ENCODE peak calls at places on chromosomes 1 and 21, in ten cellular contexts. L is sigmoid colon, W is GM12878, J is suprapubic skin, X is HCT116, I is GM23338, H is GM12892, V is breast epithelium, G is stomach, Y is transverse colon. F is an unnamed sample.

GRCh38 chr1:71668059-71668458 is 587.2 kb upstream of the ZRANB2 start:
- DNase-seq in L (no peak), W (no peak), J (no peak), X (no peak), I (no peak), H (no peak), V (no peak), G (no peak), Y (no peak), F (no peak)

GRCh38 chr1:155015527-155016230 is 13.1 kb downstream of the ZBTB7B start:
- DNase-seq in L (peak), W (no peak), J (no peak), X (no peak), I (no peak), H (no peak), V (no peak), G (no peak), Y (no peak), F (no peak)

GRCh38 chr1:164562947-164563346 is 4.0 kb downstream of the PBX1 start:
- DNase-seq in L (no peak), W (no peak), J (no peak), X (no peak), I (no peak), H (no peak), V (no peak), G (no peak), Y (no peak), F (no peak)

GRCh38 chr1:97630968-97631367 is 289.9 kb downstream of the DPYD start:
- DNase-seq in L (no peak), W (no peak), J (no peak), X (no peak), I (no peak), H (no peak), V (no peak), G (no peak), Y (no peak), F (no peak)

GRCh38 chr1:230288641-230289349 is 137.3 kb downstream of the PGBD5 start:
- DNase-seq in L (peak), W (no peak), J (peak), X (no peak), I (no peak), H (no peak), V (no peak), G (no peak), Y (no peak), F (peak)

GRCh38 chr21:16522512-16522911 is 792.7 kb downstream of the USP25 start:
- DNase-seq in L (no peak), W (no peak), J (no peak), X (no peak), I (no peak), H (no peak), V (no peak), G (no peak), Y (no peak), F (no peak)

GRCh38 chr1:240500681-240501080 is 111.3 kb downstream of the GREM2 start:
- DNase-seq in L (no peak), W (no peak), J (no peak), X (no peak), I (no peak), H (no peak), V (no peak), G (no peak), Y (no peak), F (no peak)

GRCh38 chr1:205072881-205073280 is 11.4 kb downstream of the TMEM81 start:
- DNase-seq in L (no peak), W (no peak), J (peak), X (no peak), I (no peak), H (no peak), V (no peak), G (no peak), Y (no peak), F (no peak)

GRCh38 chr21:29335720-29336119 is 37.0 kb downstream of the BACH1 start:
- DNase-seq in L (no peak), W (no peak), J (no peak), X (no peak), I (no peak), H (no peak), V (no peak), G (no peak), Y (no peak), F (no peak)

GRCh38 chr21:29342394-29342957 is 43.8 kb downstream of the BACH1 start:
- DNase-seq in L (peak), W (peak), J (peak), X (no peak), I (no peak), H (no peak), V (no peak), G (no peak), Y (peak), F (peak)

GRCh38 chr21:29338256-29338655 is 39.5 kb downstream of the BACH1 start:
- DNase-seq in L (no peak), W (no peak), J (no peak), X (no peak), I (no peak), H (no peak), V (no peak), G (no peak), Y (no peak), F (no peak)

GRCh38 chr21:29343517-29343916 is 44.8 kb downstream of the BACH1 start:
- DNase-seq in L (no peak), W (no peak), J (no peak), X (no peak), I (no peak), H (no peak), V (no peak), G (no peak), Y (no peak), F (no peak)

DNA sequence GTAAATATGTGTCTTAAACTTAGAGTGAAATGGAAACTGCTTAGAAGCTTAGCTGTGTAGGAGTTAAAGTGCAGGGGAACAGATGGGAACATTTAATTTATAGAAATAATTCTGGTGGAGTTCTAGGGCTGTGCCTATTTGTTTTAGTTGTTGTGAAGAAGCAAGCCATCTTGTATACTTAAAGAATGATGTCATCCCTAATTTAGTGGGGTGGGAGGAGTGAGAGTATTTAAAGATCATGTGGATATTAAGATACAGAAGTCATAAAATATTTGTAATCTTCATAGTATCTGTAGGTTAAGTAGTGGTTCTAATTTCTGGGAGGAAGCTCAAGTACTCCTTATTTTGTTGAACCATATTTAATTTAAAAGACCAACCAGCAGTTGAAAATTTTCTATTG is 41.5 kb downstream of the BACH1 start:
- DNase-seq in L (no peak), W (no peak), J (no peak), X (no peak), I (no peak), H (no peak), V (no peak), G (no peak), Y (no peak), F (no peak)
- TF ChIP-seq POLR2AphosphoS5 in L (no peak), W (no peak), J (no peak), X (no peak), I (no peak), H (no peak), V (no peak), G (no peak), Y (no peak), F (no peak)

DNA sequence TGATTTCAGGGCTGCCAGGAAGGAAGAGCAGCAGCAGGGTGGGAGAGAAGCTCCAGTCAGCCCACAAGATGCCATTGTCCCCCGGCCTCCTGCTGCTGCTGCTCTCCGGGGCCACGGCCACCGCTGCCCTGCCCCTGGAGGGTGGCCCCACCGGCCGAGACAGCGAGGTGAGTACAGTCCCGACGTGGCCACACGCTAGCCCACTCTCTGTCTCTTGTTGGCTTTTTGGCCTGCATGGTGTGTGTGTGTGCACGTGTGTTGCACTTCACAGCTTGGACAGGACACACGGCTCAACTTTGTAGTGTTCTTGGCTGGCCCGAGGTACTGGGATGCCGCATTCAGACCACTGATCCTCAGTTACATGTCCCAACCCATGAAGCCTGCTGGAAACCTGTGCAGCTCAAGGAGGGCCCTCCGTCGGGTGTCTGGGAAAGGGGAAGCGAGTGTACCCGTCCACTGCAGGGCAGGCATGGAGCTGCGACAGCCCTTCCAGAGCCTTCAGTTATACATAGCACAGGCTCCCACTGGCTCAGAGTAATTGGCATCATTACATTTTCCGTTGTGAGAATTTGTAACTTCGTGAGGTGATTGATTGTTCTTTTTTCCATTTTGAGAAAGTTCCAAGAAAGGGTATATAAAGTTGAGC is 448 bp downstream of the CORT start:
- DNase-seq in L (no peak), W (no peak), J (no peak), X (no peak), I (no peak), H (no peak), V (no peak), G (no peak), Y (no peak), F (peak)
- TF ChIP-seq POLR2AphosphoS5 in L (no peak), W (no peak), J (no peak), X (no peak), I (no peak), H (no peak), V (no peak), G (no peak), Y (no peak), F (no peak)

DNA sequence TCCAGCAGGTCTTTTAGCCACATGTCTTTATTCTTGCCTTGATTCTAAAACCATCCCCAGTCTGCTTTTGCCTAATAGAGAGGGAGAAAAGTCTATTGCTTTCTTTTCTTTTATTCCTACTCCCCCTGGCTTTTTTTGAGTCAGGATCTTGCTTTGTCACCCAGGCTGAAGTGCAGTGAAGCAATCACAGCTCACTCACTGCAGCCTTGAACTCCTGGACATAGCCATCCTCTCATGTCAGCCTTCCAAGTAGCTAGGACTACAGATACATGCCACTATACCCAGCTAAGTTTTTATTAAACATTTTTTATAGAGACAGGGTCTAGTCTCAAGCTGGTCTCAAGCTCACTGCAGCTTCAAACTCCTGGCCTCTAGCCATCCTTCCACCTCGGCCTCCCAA is 72.5 kb upstream of the PAXBP1 start:
- DNase-seq in L (no peak), W (no peak), J (no peak), X (no peak), I (no peak), H (no peak), V (no peak), G (no peak), Y (no peak), F (no peak)
- TF ChIP-seq POLR2AphosphoS5 in L (no peak), W (no peak), J (no peak), X (no peak), I (no peak), H (no peak), V (no peak), G (no peak), Y (no peak), F (no peak)

GRCh38 chr1:9539165-9539828 is at the start of gene SLC25A33:
- DNase-seq in L (peak), W (peak), J (peak), X (peak), I (peak), H (peak), V (peak), G (peak), Y (peak), F (peak)
- TF ChIP-seq POLR2AphosphoS5 in L (peak), W (peak), J (no peak), X (peak), I (peak), H (peak), V (peak), G (peak), Y (peak), F (peak)

DNA sequence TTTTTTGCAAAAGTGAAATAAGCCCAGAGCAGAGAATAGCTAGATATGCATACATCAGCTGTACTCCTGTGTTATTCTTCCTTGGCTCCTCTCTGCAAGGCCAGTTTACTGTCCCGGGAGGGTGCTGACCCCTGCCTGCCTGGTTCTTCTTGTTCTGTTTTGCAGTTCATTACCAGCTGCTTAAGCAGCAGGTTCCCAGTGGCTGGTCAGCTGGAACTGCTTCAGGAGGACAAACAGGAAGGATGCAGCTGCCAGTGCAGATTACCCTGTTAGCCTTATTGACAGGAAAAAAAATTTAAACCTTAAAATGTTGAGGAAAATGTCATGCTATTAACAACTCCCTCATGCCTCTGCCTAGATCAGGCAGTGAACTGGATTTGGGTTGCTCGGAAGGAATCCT is 16.0 kb upstream of the LRIG2 start:
- DNase-seq in L (no peak), W (no peak), J (no peak), X (no peak), I (peak), H (no peak), V (no peak), G (no peak), Y (peak), F (no peak)
- TF ChIP-seq POLR2AphosphoS5 in L (no peak), W (no peak), J (no peak), X (no peak), I (no peak), H (no peak), V (no peak), G (no peak), Y (no peak), F (no peak)

GRCh38 chr1:34379911-34380310 is 203.2 kb downstream of the C1orf94 start:
- DNase-seq in L (no peak), W (no peak), J (no peak), X (no peak), I (no peak), H (no peak), V (no peak), G (no peak), Y (no peak), F (no peak)

GRCh38 chr1:34373912-34374311 is 197.2 kb downstream of the C1orf94 start:
- DNase-seq in L (no peak), W (no peak), J (no peak), X (no peak), I (no peak), H (no peak), V (no peak), G (no peak), Y (no peak), F (no peak)

DNA sequence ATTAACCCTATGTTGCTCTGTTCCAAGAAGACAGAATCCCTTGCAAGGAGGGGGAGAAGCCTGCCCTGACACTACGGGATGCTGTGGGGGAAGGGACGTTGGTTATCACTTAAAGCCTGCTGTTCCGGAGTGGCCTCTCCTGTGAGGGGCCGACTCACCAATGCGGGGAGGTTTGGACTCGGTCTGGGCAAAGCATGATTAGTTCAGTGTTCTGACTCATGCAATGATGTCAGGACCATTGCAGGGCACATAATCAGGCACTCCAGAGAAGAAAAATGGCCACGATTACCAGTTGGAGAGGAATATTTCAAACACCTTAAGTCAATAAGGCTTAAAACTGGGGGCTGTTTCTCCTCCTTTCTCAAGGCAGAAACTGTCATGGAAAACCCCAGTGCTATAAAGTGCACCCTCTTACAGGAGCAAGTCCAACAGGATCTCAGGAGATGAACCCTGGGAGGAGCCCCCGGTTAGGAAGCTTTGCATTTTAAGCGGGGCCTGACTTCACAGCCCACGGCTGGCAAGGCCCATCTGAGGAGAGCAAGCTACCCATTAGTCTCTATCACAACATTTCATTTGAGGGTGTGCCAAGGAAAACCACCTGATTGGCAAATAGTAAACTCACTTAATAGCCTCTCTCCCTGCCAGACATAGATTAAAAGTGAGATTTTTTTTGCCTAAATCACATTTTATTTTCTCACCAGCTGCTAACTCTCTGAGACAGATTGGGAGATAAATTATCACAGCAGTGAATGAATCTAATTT is 202.4 kb downstream of the C1orf94 start:
- DNase-seq in L (no peak), W (no peak), J (no peak), X (no peak), I (peak), H (no peak), V (no peak), G (no peak), Y (no peak), F (no peak)
- TF ChIP-seq POLR2AphosphoS5 in L (no peak), W (no peak), J (no peak), X (no peak), I (no peak), H (no peak), V (no peak), G (no peak), Y (no peak), F (no peak)

GRCh38 chr1:244466724-244467123 is 5.7 kb downstream of the CATSPERE start:
- DNase-seq in L (no peak), W (no peak), J (no peak), X (no peak), I (no peak), H (no peak), V (no peak), G (no peak), Y (no peak), F (no peak)
- TF ChIP-seq POLR2AphosphoS5 in L (no peak), W (no peak), J (no peak), X (no peak), I (no peak), H (no peak), V (no peak), G (no peak), Y (no peak), F (no peak)

GRCh38 chr21:34812510-34813265 is 143.9 kb downstream of the CLIC6 start:
- DNase-seq in L (no peak), W (no peak), J (no peak), X (no peak), I (no peak), H (no peak), V (no peak), G (no peak), Y (no peak), F (no peak)
- TF ChIP-seq POLR2AphosphoS5 in L (no peak), W (no peak), J (no peak), X (no peak), I (no peak), H (no peak), V (no peak), G (no peak), Y (no peak), F (no peak)

GRCh38 chr1:29120367-29120766 is 3.3 kb downstream of the TMEM200B start:
- DNase-seq in L (no peak), W (no peak), J (no peak), X (no peak), I (no peak), H (no peak), V (no peak), G (no peak), Y (no peak), F (no peak)
- TF ChIP-seq POLR2AphosphoS5 in L (no peak), W (no peak), J (no peak), X (no peak), I (no peak), H (no peak), V (no peak), G (no peak), Y (no peak), F (no peak)